ENCODE peak calls at places on chromosomes 6 and 20, in ten cellular contexts. One of them, this sample, is unnamed.

GRCh38 chr20:46023999-46024398 is 5.0 kb upstream of the SLC12A5 start:
- DNase-seq in CD8-positive, alpha-beta memory T cell: no peak
- DNase-seq in uterus: no peak
- DNase-seq in NT2/D1: no peak
- DNase-seq in GM23338: no peak
- DNase-seq in effector memory CD4-positive, alpha-beta T cell: no peak
- DNase-seq in aorta: no peak
- DNase-seq in BE2C: no peak
- DNase-seq in body of pancreas: no peak
- DNase-seq in cardiac muscle cell: no peak
- DNase-seq in this sample: no peak

GRCh38 chr6:17268114-17268513 is 13.0 kb upstream of the RBM24 start:
- DNase-seq in CD8-positive, alpha-beta memory T cell: no peak
- DNase-seq in uterus: no peak
- DNase-seq in NT2/D1: no peak
- DNase-seq in GM23338: no peak
- DNase-seq in effector memory CD4-positive, alpha-beta T cell: no peak
- DNase-seq in aorta: no peak
- DNase-seq in BE2C: no peak
- DNase-seq in body of pancreas: no peak
- DNase-seq in cardiac muscle cell: no peak
- DNase-seq in this sample: no peak

GRCh38 chr6:4790158-4790899 is 14.1 kb downstream of the CDYL start:
- DNase-seq in CD8-positive, alpha-beta memory T cell: no peak
- DNase-seq in uterus: no peak
- DNase-seq in NT2/D1: no peak
- DNase-seq in GM23338: peak
- DNase-seq in effector memory CD4-positive, alpha-beta T cell: no peak
- DNase-seq in aorta: no peak
- DNase-seq in BE2C: no peak
- DNase-seq in body of pancreas: no peak
- DNase-seq in cardiac muscle cell: no peak
- DNase-seq in this sample: no peak

GRCh38 chr6:168152306-168152963 is 73.4 kb upstream of the FRMD1 start:
- DNase-seq in CD8-positive, alpha-beta memory T cell: no peak
- DNase-seq in uterus: peak
- DNase-seq in NT2/D1: no peak
- DNase-seq in GM23338: no peak
- DNase-seq in effector memory CD4-positive, alpha-beta T cell: no peak
- DNase-seq in aorta: no peak
- DNase-seq in BE2C: no peak
- DNase-seq in body of pancreas: no peak
- DNase-seq in cardiac muscle cell: no peak
- DNase-seq in this sample: no peak

GRCh38 chr20:47551240-47551639 is 49.6 kb downstream of the NCOA3 start:
- DNase-seq in CD8-positive, alpha-beta memory T cell: no peak
- DNase-seq in uterus: no peak
- DNase-seq in NT2/D1: no peak
- DNase-seq in GM23338: no peak
- DNase-seq in effector memory CD4-positive, alpha-beta T cell: no peak
- DNase-seq in aorta: no peak
- DNase-seq in BE2C: no peak
- DNase-seq in body of pancreas: no peak
- DNase-seq in cardiac muscle cell: no peak
- DNase-seq in this sample: no peak

GRCh38 chr6:116444092-116444491 is 17.1 kb upstream of the CALHM6 start:
- DNase-seq in CD8-positive, alpha-beta memory T cell: no peak
- DNase-seq in uterus: no peak
- DNase-seq in NT2/D1: no peak
- DNase-seq in GM23338: peak
- DNase-seq in effector memory CD4-positive, alpha-beta T cell: no peak
- DNase-seq in aorta: no peak
- DNase-seq in BE2C: no peak
- DNase-seq in body of pancreas: no peak
- DNase-seq in cardiac muscle cell: peak
- DNase-seq in this sample: no peak

GRCh38 chr6:10857259-10857658 is 18.9 kb upstream of the MAK start:
- DNase-seq in CD8-positive, alpha-beta memory T cell: no peak
- DNase-seq in uterus: no peak
- DNase-seq in NT2/D1: no peak
- DNase-seq in GM23338: no peak
- DNase-seq in effector memory CD4-positive, alpha-beta T cell: no peak
- DNase-seq in aorta: no peak
- DNase-seq in BE2C: no peak
- DNase-seq in body of pancreas: no peak
- DNase-seq in cardiac muscle cell: no peak
- DNase-seq in this sample: no peak

GRCh38 chr6:56902551-56903464 is 52.1 kb upstream of the BEND6 start:
- DNase-seq in CD8-positive, alpha-beta memory T cell: peak
- DNase-seq in uterus: peak
- DNase-seq in NT2/D1: no peak
- DNase-seq in GM23338: peak
- DNase-seq in effector memory CD4-positive, alpha-beta T cell: no peak
- DNase-seq in aorta: no peak
- DNase-seq in BE2C: no peak
- DNase-seq in body of pancreas: no peak
- DNase-seq in cardiac muscle cell: peak
- DNase-seq in this sample: peak

GRCh38 chr6:142856857-142857608 is 87.9 kb downstream of the HIVEP2 start:
- DNase-seq in CD8-positive, alpha-beta memory T cell: peak
- DNase-seq in uterus: no peak
- DNase-seq in NT2/D1: no peak
- DNase-seq in GM23338: no peak
- DNase-seq in effector memory CD4-positive, alpha-beta T cell: no peak
- DNase-seq in aorta: no peak
- DNase-seq in BE2C: no peak
- DNase-seq in body of pancreas: no peak
- DNase-seq in cardiac muscle cell: no peak
- DNase-seq in this sample: no peak

GRCh38 chr6:135703621-135704020 is 147.9 kb upstream of the PDE7B start:
- DNase-seq in CD8-positive, alpha-beta memory T cell: no peak
- DNase-seq in uterus: no peak
- DNase-seq in NT2/D1: no peak
- DNase-seq in GM23338: no peak
- DNase-seq in effector memory CD4-positive, alpha-beta T cell: no peak
- DNase-seq in aorta: no peak
- DNase-seq in BE2C: no peak
- DNase-seq in body of pancreas: no peak
- DNase-seq in cardiac muscle cell: peak
- DNase-seq in this sample: no peak

GRCh38 chr6:27066802-27067201 is 180.7 kb upstream of the PRSS16 start:
- DNase-seq in CD8-positive, alpha-beta memory T cell: no peak
- DNase-seq in uterus: no peak
- DNase-seq in NT2/D1: no peak
- DNase-seq in GM23338: no peak
- DNase-seq in effector memory CD4-positive, alpha-beta T cell: no peak
- DNase-seq in aorta: no peak
- DNase-seq in BE2C: no peak
- DNase-seq in body of pancreas: no peak
- DNase-seq in cardiac muscle cell: no peak
- DNase-seq in this sample: no peak

GRCh38 chr20:62708591-62709536 is at the start of gene NTSR1:
- DNase-seq in CD8-positive, alpha-beta memory T cell: no peak
- DNase-seq in uterus: no peak
- DNase-seq in NT2/D1: peak
- DNase-seq in GM23338: peak
- DNase-seq in effector memory CD4-positive, alpha-beta T cell: no peak
- DNase-seq in aorta: no peak
- DNase-seq in BE2C: no peak
- DNase-seq in body of pancreas: no peak
- DNase-seq in cardiac muscle cell: no peak
- DNase-seq in this sample: peak

GRCh38 chr6:131948221-131948661 is 2.9 kb downstream of the CCN2 start:
- DNase-seq in CD8-positive, alpha-beta memory T cell: no peak
- DNase-seq in uterus: no peak
- DNase-seq in NT2/D1: no peak
- DNase-seq in GM23338: no peak
- DNase-seq in effector memory CD4-positive, alpha-beta T cell: no peak
- DNase-seq in aorta: no peak
- DNase-seq in BE2C: no peak
- DNase-seq in body of pancreas: no peak
- DNase-seq in cardiac muscle cell: peak
- DNase-seq in this sample: no peak

GRCh38 chr6:131946992-131947955 is 3.9 kb downstream of the CCN2 start:
- DNase-seq in CD8-positive, alpha-beta memory T cell: no peak
- DNase-seq in uterus: no peak
- DNase-seq in NT2/D1: no peak
- DNase-seq in GM23338: no peak
- DNase-seq in effector memory CD4-positive, alpha-beta T cell: no peak
- DNase-seq in aorta: no peak
- DNase-seq in BE2C: no peak
- DNase-seq in body of pancreas: no peak
- DNase-seq in cardiac muscle cell: peak
- DNase-seq in this sample: peak

GRCh38 chr6:131949909-131950766 is 1.0 kb downstream of the CCN2 start:
- DNase-seq in CD8-positive, alpha-beta memory T cell: no peak
- DNase-seq in uterus: peak
- DNase-seq in NT2/D1: no peak
- DNase-seq in GM23338: peak
- DNase-seq in effector memory CD4-positive, alpha-beta T cell: no peak
- DNase-seq in aorta: peak
- DNase-seq in BE2C: peak
- DNase-seq in body of pancreas: peak
- DNase-seq in cardiac muscle cell: peak
- DNase-seq in this sample: peak

GRCh38 chr6:131949615-131949908 is 1.6 kb downstream of the CCN2 start:
- DNase-seq in CD8-positive, alpha-beta memory T cell: no peak
- DNase-seq in uterus: no peak
- DNase-seq in NT2/D1: no peak
- DNase-seq in GM23338: no peak
- DNase-seq in effector memory CD4-positive, alpha-beta T cell: no peak
- DNase-seq in aorta: no peak
- DNase-seq in BE2C: no peak
- DNase-seq in body of pancreas: no peak
- DNase-seq in cardiac muscle cell: peak
- DNase-seq in this sample: no peak

DNA sequence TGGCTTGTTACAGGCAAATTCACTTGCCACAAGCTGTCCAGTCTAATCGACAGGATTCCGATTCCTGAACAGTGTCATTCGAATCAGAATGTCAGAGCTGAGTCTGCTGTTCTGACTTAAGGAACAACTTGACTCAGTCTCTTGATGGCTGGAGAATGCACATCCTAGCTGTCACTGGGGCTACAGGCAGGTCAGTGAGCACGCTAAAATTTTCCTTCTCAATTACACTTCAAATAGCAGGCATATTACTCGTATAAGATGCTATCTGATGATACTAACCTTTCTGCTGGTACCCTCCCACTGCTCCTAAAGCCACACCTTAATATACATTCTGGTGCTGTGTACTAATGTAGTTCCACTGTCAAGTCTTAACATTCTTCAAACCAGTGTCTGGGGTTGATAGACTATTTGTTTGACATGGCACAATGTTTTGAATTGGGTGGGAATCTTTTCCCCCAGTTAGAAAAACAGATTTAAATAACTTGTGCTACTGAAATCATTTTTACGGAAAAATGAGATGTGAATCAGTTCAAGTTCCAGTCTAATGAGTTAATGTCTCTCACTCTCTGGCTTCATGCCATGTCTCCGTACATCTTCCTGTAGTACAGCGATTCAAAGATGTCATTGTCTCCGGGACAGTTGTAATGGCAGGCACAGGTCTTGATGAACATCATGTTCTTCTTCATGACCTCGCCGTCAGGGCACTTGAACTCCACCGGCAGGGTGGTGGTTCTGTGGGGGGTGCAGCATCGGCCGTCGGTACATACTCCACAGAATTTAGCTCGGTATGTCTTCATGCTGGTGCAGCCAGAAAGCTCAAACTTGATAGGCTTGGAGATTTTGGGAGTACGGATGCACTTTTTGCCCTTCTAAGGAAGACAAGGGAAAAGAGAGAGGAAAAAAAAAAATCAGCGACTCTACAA is 2.2 kb downstream of the CCN2 start:
- DNase-seq in CD8-positive, alpha-beta memory T cell: no peak
- DNase-seq in uterus: peak
- DNase-seq in NT2/D1: no peak
- DNase-seq in GM23338: no peak
- DNase-seq in effector memory CD4-positive, alpha-beta T cell: no peak
- DNase-seq in aorta: no peak
- DNase-seq in BE2C: no peak
- DNase-seq in body of pancreas: no peak
- DNase-seq in cardiac muscle cell: peak
- DNase-seq in this sample: peak
- H3K4me3 ChIP-seq in CD8-positive, alpha-beta memory T cell: no peak
- H3K4me3 ChIP-seq in uterus: peak
- H3K4me3 ChIP-seq in NT2/D1: no peak
- H3K4me3 ChIP-seq in GM23338: peak
- H3K4me3 ChIP-seq in effector memory CD4-positive, alpha-beta T cell: no peak
- H3K4me3 ChIP-seq in aorta: peak
- H3K4me3 ChIP-seq in BE2C: no peak
- H3K4me3 ChIP-seq in body of pancreas: no peak
- H3K4me3 ChIP-seq in cardiac muscle cell: no peak
- H3K4me3 ChIP-seq in this sample: peak

GRCh38 chr6:113856571-113857564 is at the start of gene MARCKS:
- DNase-seq in CD8-positive, alpha-beta memory T cell: peak
- DNase-seq in uterus: peak
- DNase-seq in NT2/D1: no peak
- DNase-seq in GM23338: peak
- DNase-seq in effector memory CD4-positive, alpha-beta T cell: no peak
- DNase-seq in aorta: peak
- DNase-seq in BE2C: peak
- DNase-seq in body of pancreas: peak
- DNase-seq in cardiac muscle cell: peak
- DNase-seq in this sample: peak
- H3K4me3 ChIP-seq in CD8-positive, alpha-beta memory T cell: peak
- H3K4me3 ChIP-seq in uterus: peak
- H3K4me3 ChIP-seq in NT2/D1: peak
- H3K4me3 ChIP-seq in GM23338: peak
- H3K4me3 ChIP-seq in effector memory CD4-positive, alpha-beta T cell: peak
- H3K4me3 ChIP-seq in aorta: peak
- H3K4me3 ChIP-seq in BE2C: peak
- H3K4me3 ChIP-seq in body of pancreas: peak
- H3K4me3 ChIP-seq in cardiac muscle cell: peak
- H3K4me3 ChIP-seq in this sample: peak

DNA sequence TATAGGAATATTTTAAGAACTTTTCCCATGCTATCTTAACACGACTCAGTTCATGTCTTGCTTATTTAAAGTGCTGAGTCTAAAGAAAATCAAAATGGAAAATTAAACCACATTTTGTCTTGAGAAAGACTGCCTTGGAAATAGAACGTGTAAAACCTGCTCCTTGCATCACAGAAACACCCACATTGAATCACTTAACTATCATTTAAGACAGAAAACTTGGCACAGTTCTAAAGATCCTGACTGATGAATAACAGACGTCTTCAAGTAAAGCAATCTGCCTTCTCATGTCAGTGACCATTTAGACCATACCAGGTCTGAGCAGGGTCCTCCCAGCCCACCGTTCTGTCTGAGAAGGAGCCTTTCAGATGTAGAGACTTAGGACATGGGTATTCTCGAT is 7.4 kb downstream of the PERP start:
- DNase-seq in CD8-positive, alpha-beta memory T cell: no peak
- DNase-seq in uterus: no peak
- DNase-seq in NT2/D1: no peak
- DNase-seq in GM23338: no peak
- DNase-seq in effector memory CD4-positive, alpha-beta T cell: no peak
- DNase-seq in aorta: no peak
- DNase-seq in BE2C: no peak
- DNase-seq in body of pancreas: no peak
- DNase-seq in cardiac muscle cell: peak
- DNase-seq in this sample: no peak
- H3K4me3 ChIP-seq in CD8-positive, alpha-beta memory T cell: no peak
- H3K4me3 ChIP-seq in uterus: no peak
- H3K4me3 ChIP-seq in NT2/D1: no peak
- H3K4me3 ChIP-seq in GM23338: no peak
- H3K4me3 ChIP-seq in effector memory CD4-positive, alpha-beta T cell: no peak
- H3K4me3 ChIP-seq in aorta: no peak
- H3K4me3 ChIP-seq in BE2C: no peak
- H3K4me3 ChIP-seq in body of pancreas: no peak
- H3K4me3 ChIP-seq in cardiac muscle cell: no peak
- H3K4me3 ChIP-seq in this sample: no peak

GRCh38 chr6:159170333-159170672 is 1.1 kb downstream of the FNDC1 start:
- DNase-seq in CD8-positive, alpha-beta memory T cell: no peak
- DNase-seq in uterus: no peak
- DNase-seq in NT2/D1: no peak
- DNase-seq in GM23338: no peak
- DNase-seq in effector memory CD4-positive, alpha-beta T cell: no peak
- DNase-seq in aorta: no peak
- DNase-seq in BE2C: no peak
- DNase-seq in body of pancreas: no peak
- DNase-seq in cardiac muscle cell: no peak
- DNase-seq in this sample: no peak
- H3K4me3 ChIP-seq in CD8-positive, alpha-beta memory T cell: no peak
- H3K4me3 ChIP-seq in uterus: peak
- H3K4me3 ChIP-seq in NT2/D1: peak
- H3K4me3 ChIP-seq in GM23338: peak
- H3K4me3 ChIP-seq in effector memory CD4-positive, alpha-beta T cell: peak
- H3K4me3 ChIP-seq in aorta: peak
- H3K4me3 ChIP-seq in BE2C: no peak
- H3K4me3 ChIP-seq in body of pancreas: no peak
- H3K4me3 ChIP-seq in cardiac muscle cell: peak
- H3K4me3 ChIP-seq in this sample: peak